ENCODE peak calls at places on chromosomes 4 and X, in four cellular contexts. One of them, this sample, is unnamed.

GRCh38 chr4:62320612-62321011 is 1120.5 kb downstream of the ADGRL3 start:
- DNase-seq in neural progenitor cell: no peak
- DNase-seq in nephron progenitor cell: no peak
- DNase-seq in amygdala: no peak
- DNase-seq in this sample: no peak

GRCh38 chr4:2535386-2536192 is 858 bp upstream of the FAM193A start:
- DNase-seq in neural progenitor cell: peak; percentile 73
- DNase-seq in nephron progenitor cell: peak; percentile 73
- DNase-seq in amygdala: peak; percentile 38
- DNase-seq in this sample: peak; percentile 70

GRCh38 chr4:3645711-3646221 is 113.5 kb upstream of the LRPAP1 start:
- DNase-seq in amygdala: no peak
- DNase-seq in neural progenitor cell: no peak
- DNase-seq in nephron progenitor cell: no peak
- DNase-seq in this sample: no peak

GRCh38 chr4:25552580-25553271 is 102.9 kb upstream of the SLC34A2 start:
- DNase-seq in nephron progenitor cell: no peak
- DNase-seq in neural progenitor cell: no peak
- DNase-seq in amygdala: peak; percentile 30
- DNase-seq in this sample: no peak

GRCh38 chr4:24988776-24989175 is 42.0 kb downstream of the LGI2 start:
- DNase-seq in nephron progenitor cell: no peak
- DNase-seq in amygdala: no peak
- DNase-seq in neural progenitor cell: peak; percentile 61
- DNase-seq in this sample: peak; percentile 56

GRCh38 chr4:123545569-123546122 is 149.1 kb downstream of the SPRY1 start:
- DNase-seq in neural progenitor cell: no peak
- DNase-seq in nephron progenitor cell: no peak
- DNase-seq in amygdala: no peak
- DNase-seq in this sample: no peak

GRCh38 chrX:789096-789495 is 158.5 kb downstream of the SHOX start:
- DNase-seq in neural progenitor cell: peak; percentile 57
- DNase-seq in amygdala: no peak
- DNase-seq in nephron progenitor cell: no peak
- DNase-seq in this sample: peak; percentile 89

GRCh38 chrX:48890296-48890925 is 7.2 kb downstream of the TIMM17B start:
- DNase-seq in nephron progenitor cell: no peak
- DNase-seq in amygdala: no peak
- DNase-seq in neural progenitor cell: peak; percentile 20
- DNase-seq in this sample: peak; percentile 40

GRCh38 chrX:19682712-19683331 is 167.5 kb upstream of the MAP3K15 start:
- DNase-seq in nephron progenitor cell: peak; percentile 24
- DNase-seq in neural progenitor cell: peak; percentile 32
- DNase-seq in amygdala: peak; percentile 12
- DNase-seq in this sample: no peak

GRCh38 chr4:41399191-41399590 is 138.8 kb upstream of the LIMCH1 start:
- DNase-seq in amygdala: no peak
- DNase-seq in nephron progenitor cell: no peak
- DNase-seq in neural progenitor cell: no peak
- DNase-seq in this sample: no peak

GRCh38 chr4:24615977-24616376 is 31.6 kb upstream of the DHX15 start:
- DNase-seq in neural progenitor cell: no peak
- DNase-seq in amygdala: no peak
- DNase-seq in nephron progenitor cell: no peak
- DNase-seq in this sample: no peak

GRCh38 chr4:2301221-2301642 is 39.3 kb upstream of the MXD4 start:
- DNase-seq in nephron progenitor cell: no peak
- DNase-seq in amygdala: no peak
- DNase-seq in neural progenitor cell: no peak
- DNase-seq in this sample: peak; percentile 18

GRCh38 chrX:1423215-1423614 is 29.5 kb downstream of the ASMTL start:
- DNase-seq in nephron progenitor cell: no peak
- DNase-seq in amygdala: no peak
- DNase-seq in neural progenitor cell: no peak
- DNase-seq in this sample: peak; percentile 15

GRCh38 chrX:21255207-21255606 is 119.0 kb upstream of the CNKSR2 start:
- DNase-seq in neural progenitor cell: no peak
- DNase-seq in nephron progenitor cell: no peak
- DNase-seq in amygdala: no peak
- DNase-seq in this sample: no peak

GRCh38 chr4:3402409-3403103 is 39.2 kb upstream of the HGFAC start:
- DNase-seq in nephron progenitor cell: no peak
- DNase-seq in amygdala: no peak
- DNase-seq in neural progenitor cell: no peak
- DNase-seq in this sample: no peak